ENCODE peak calls at places on chromosomes 11 and 22, in four cellular contexts. Z is cardiac muscle cell, G is ovary, U is breast epithelium. N is an unnamed sample.
A peak's percentile ranks its signal among the peaks of the same experiment; 100 is the strongest.

GRCh38 chr11:8309862-8310261 is 46.2 kb upstream of the LMO1 start:
- DNase-seq in Z (peak; percentile 38), G (no peak), U (no peak), N (no peak)

GRCh38 chr22:25757686-25758085 is 15.7 kb downstream of the MYO18B start:
- DNase-seq in Z (no peak), U (no peak), G (no peak), N (no peak)

GRCh38 chr11:26953770-26954392 is 40.0 kb upstream of the FIBIN start:
- DNase-seq in Z (no peak), U (no peak), G (no peak), N (no peak)

GRCh38 chr22:28123989-28124766 is 205.1 kb upstream of the PITPNB start:
- DNase-seq in U (no peak), G (no peak), Z (no peak), N (no peak)

GRCh38 chr11:67492801-67493547 is 10.1 kb downstream of the AIP start:
- DNase-seq in G (no peak), Z (no peak), U (no peak), N (no peak)

GRCh38 chr22:46777609-46777970 is 15.1 kb downstream of the TBC1D22A start:
- DNase-seq in U (no peak), Z (no peak), G (no peak), N (peak; percentile 35)

GRCh38 chr11:70568504-70569172 is 170.3 kb downstream of the CTTN start:
- DNase-seq in G (peak; percentile 37), Z (peak; percentile 56), U (no peak), N (no peak)

GRCh38 chr11:66718320-66718971 is 10.6 kb downstream of the SPTBN2 start:
- DNase-seq in U (peak; percentile 47), G (no peak), Z (peak; percentile 38), N (no peak)

GRCh38 chr11:106473089-106473722 is 395.7 kb downstream of the AASDHPPT start:
- DNase-seq in Z (no peak), U (no peak), G (no peak), N (no peak)

GRCh38 chr11:128512478-128513127 is 74.8 kb downstream of the ETS1 start:
- DNase-seq in G (no peak), Z (no peak), U (no peak), N (no peak)

GRCh38 chr11:18731949-18732821 is 6.2 kb upstream of the IGSF22 start:
- DNase-seq in U (peak; percentile 34), G (peak; percentile 65), Z (peak; percentile 53), N (peak; percentile 51)

GRCh38 chr11:112756166-112756565 is 205.1 kb upstream of the NCAM1 start:
- DNase-seq in Z (no peak), G (no peak), U (no peak), N (no peak)

GRCh38 chr11:62980133-62980760 is 4.5 kb downstream of the SLC22A6 start:
- DNase-seq in G (no peak), U (no peak), Z (peak; percentile 63), N (no peak)

GRCh38 chr11:77147668-77148321 is 19.7 kb downstream of the MYO7A start:
- DNase-seq in Z (peak; percentile 24), U (no peak), G (no peak), N (no peak)

GRCh38 chr11:6402561-6402981 is 12.3 kb downstream of the SMPD1 start:
- DNase-seq in G (no peak), Z (no peak), U (no peak), N (no peak)

GRCh38 chr22:43001271-43002197 is 13.4 kb downstream of the PACSIN2 start:
- DNase-seq in Z (no peak), G (no peak), U (no peak), N (no peak)

GRCh38 chr22:43262990-43263644 is 76.2 kb upstream of the TTLL12 start:
- DNase-seq in G (peak; percentile 61), Z (no peak), U (no peak), N (no peak)

GRCh38 chr11:44334356-44335004 is 24.5 kb upstream of the ALX4 start:
- DNase-seq in U (no peak), G (no peak), Z (no peak), N (no peak)

GRCh38 chr11:117231637-117232021 is 244 bp downstream of the PCSK7 start:
- DNase-seq in Z (no peak), U (no peak), G (no peak), N (no peak)

GRCh38 chr11:71913716-71914115 is 14.7 kb downstream of the XNDC1N start:
- DNase-seq in U (no peak), Z (no peak), G (no peak), N (no peak)

GRCh38 chr22:23511627-23512347 is 68.3 kb downstream of the IGLL1 start:
- DNase-seq in G (no peak), U (no peak), Z (no peak), N (no peak)

GRCh38 chr11:62543680-62544444 is 2.7 kb downstream of the AHNAK start:
- DNase-seq in U (no peak), G (no peak), Z (no peak), N (no peak)

GRCh38 chr11:108870373-108871020 is 205.6 kb downstream of the DDX10 start:
- DNase-seq in Z (no peak), G (no peak), U (no peak), N (no peak)

GRCh38 chr11:101346591-101346990 is 217.0 kb upstream of the PGR start:
- DNase-seq in G (peak; percentile 8), U (peak; percentile 34), Z (no peak), N (no peak)

GRCh38 chr22:39908737-39909136 is 7.9 kb downstream of the GRAP2 start:
- DNase-seq in U (no peak), Z (no peak), G (no peak), N (no peak)

GRCh38 chr22:49087163-49087562 is 740.5 kb downstream of the BRD1 start:
- DNase-seq in U (no peak), G (no peak), Z (no peak), N (no peak)

GRCh38 chr11:77259681-77260080 is 41.8 kb downstream of the GDPD4 start:
- DNase-seq in U (no peak), Z (no peak), G (no peak), N (no peak)

GRCh38 chr11:15970506-15971214 is 385.7 kb downstream of the SOX6 start:
- DNase-seq in Z (no peak), G (no peak), U (no peak), N (no peak)

GRCh38 chr11:12842933-12843636 is 166.0 kb upstream of the RASSF10 start:
- DNase-seq in U (no peak), G (no peak), Z (peak; percentile 75), N (no peak)

GRCh38 chr11:77091146-77091940 is 11.3 kb upstream of the OMP start:
- DNase-seq in G (peak; percentile 70), U (peak; percentile 58), Z (peak; percentile 72), N (peak; percentile 95)

GRCh38 chr11:126039485-126040271 is 23.0 kb downstream of the CDON start:
- DNase-seq in U (no peak), G (no peak), Z (no peak), N (no peak)

GRCh38 chr22:50717709-50718351 is 20.2 kb upstream of the ACR start:
- DNase-seq in Z (no peak), U (no peak), G (no peak), N (no peak)

GRCh38 chr22:25039754-25040153 is 87.2 kb downstream of the KIAA1671 start:
- DNase-seq in Z (no peak), U (no peak), G (no peak), N (no peak)

GRCh38 chr22:39457546-39458442 is 982 bp downstream of the MGAT3 start:
- DNase-seq in G (no peak), U (no peak), Z (peak; percentile 44), N (no peak)

GRCh38 chr22:46058591-46059519 is 81.9 kb upstream of the WNT7B start:
- DNase-seq in G (peak; percentile 53), Z (no peak), U (peak; percentile 24), N (no peak)

GRCh38 chr11:83827520-83827919 is 541.4 kb upstream of the CCDC90B start:
- DNase-seq in U (no peak), Z (no peak), G (no peak), N (no peak)

GRCh38 chr22:47307326-47307725 is 544.9 kb downstream of the TBC1D22A start:
- DNase-seq in G (no peak), U (no peak), Z (no peak), N (no peak)

GRCh38 chr22:29194269-29194668 is 11.4 kb upstream of the EMID1 start:
- DNase-seq in Z (no peak), U (no peak), G (no peak), N (no peak)
- TF ChIP-seq CTCF in Z (no peak), U (no peak), G (no peak), N (no peak)

GRCh38 chr11:75574698-75575265 is 12.7 kb downstream of the SERPINH1 start:
- DNase-seq in Z (no peak), G (no peak), U (no peak), N (no peak)

GRCh38 chr11:75576017-75576416 is 14.0 kb downstream of the SERPINH1 start:
- DNase-seq in G (no peak), Z (no peak), U (no peak), N (no peak)

GRCh38 chr11:75571625-75572024 is 9.6 kb downstream of the SERPINH1 start:
- DNase-seq in Z (no peak), G (no peak), U (no peak), N (no peak)

GRCh38 chr11:75570559-75571139 is 8.6 kb downstream of the SERPINH1 start:
- DNase-seq in U (no peak), G (no peak), Z (no peak), N (no peak)

GRCh38 chr11:75572744-75573143 is 10.7 kb downstream of the SERPINH1 start:
- DNase-seq in G (no peak), Z (no peak), U (no peak), N (no peak)
- H3K4me3 ChIP-seq in G (no peak overlapping the region), Z (no peak overlapping the region), U (no peak overlapping the region), N (no peak overlapping the region)

DNA sequence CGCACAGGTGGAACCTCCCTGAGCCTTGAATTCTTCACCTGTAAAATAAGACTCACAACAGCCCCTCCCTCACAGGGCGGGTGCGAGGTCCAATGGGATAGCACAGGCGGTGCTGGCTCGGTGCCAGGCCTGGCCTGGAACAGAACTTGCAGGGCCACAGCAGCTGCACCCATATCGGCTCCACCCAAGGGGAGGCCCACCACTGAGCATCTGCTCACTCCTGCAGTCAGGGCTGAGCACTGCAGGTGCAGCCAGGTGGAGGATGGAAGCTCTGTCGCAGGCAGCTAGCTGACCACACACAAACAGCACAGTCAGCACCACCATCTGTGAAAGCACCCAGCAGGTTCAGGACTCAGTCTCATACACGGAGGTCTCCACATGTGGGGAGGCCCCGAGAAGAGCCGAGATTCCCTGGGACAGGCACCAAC is 19.6 kb downstream of the VPS37C start:
- DNase-seq in G (no peak), U (no peak), Z (no peak), N (no peak)
- TF ChIP-seq CTCF in G (no peak), U (no peak), Z (no peak), N (no peak)

DNA sequence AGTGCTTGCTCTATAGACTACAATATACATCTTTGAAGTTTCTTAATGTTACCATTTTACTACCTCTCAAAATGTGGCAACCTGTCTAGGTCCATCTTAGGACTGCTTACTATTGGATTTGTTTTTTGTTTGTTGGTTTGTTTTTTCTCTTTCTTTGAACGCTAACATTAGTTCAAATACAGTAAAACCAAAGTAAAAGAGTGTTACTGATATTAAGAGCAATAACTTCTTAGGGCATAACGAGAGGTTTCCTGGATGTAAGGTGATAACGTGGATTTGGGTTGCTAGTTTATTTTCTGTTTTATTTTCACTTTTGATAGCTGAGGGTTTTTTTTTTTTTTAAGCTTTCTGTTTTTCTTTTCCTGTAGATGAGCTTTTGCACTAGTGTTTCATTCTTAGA is 43.6 kb downstream of the TMEM135 start:
- DNase-seq in Z (no peak), U (no peak), G (no peak), N (no peak)
- H3K4me3 ChIP-seq in Z (no peak overlapping the region), U (no peak overlapping the region), G (no peak overlapping the region), N (no peak overlapping the region)

N was measured in tibial nerve.